ENCODE peak calls at places on chromosomes 1 and 21, in four cellular contexts. G is cardiac muscle cell, C is endothelial cell of umbilical vein, J is right cardiac atrium. K is an unnamed sample.

GRCh38 chr1:160403244-160403643 is 2.9 kb downstream of the VANGL2 start:
- DNase-seq in J (no peak), C (peak), G (no peak), K (no peak)

GRCh38 chr1:159172599-159173291 is 1.3 kb downstream of the CADM3 start:
- DNase-seq in J (peak), G (no peak), C (no peak), K (no peak)

GRCh38 chr1:30787856-30788495 is 30.4 kb upstream of the LAPTM5 start:
- DNase-seq in G (no peak), C (no peak), J (no peak), K (peak)

GRCh38 chr1:7278827-7279752 is 492.0 kb upstream of the VAMP3 start:
- DNase-seq in J (no peak), G (no peak), C (no peak), K (no peak)

GRCh38 chr1:39087109-39087834 is 61.1 kb downstream of the NDUFS5 start:
- DNase-seq in C (no peak), J (no peak), G (no peak), K (no peak)

GRCh38 chr1:193115629-193116227 is 6.1 kb upstream of the CDC73 start:
- DNase-seq in J (no peak), G (peak), C (peak), K (no peak)

GRCh38 chr1:179369751-179370341 is 4.1 kb downstream of the AXDND1 start:
- DNase-seq in J (no peak), G (peak), C (peak), K (no peak)

GRCh38 chr1:186212574-186213224 is 162.4 kb downstream of the TPR start:
- DNase-seq in G (peak), C (peak), J (no peak), K (no peak)

GRCh38 chr1:244826712-244827111 is 8.7 kb upstream of the COX20 start:
- DNase-seq in G (no peak), C (no peak), J (no peak), K (no peak)

GRCh38 chr21:44920694-44921604 is at the start of gene ITGB2:
- DNase-seq in C (no peak), J (peak), G (no peak), K (peak)

GRCh38 chr1:61184035-61184713 is 101.8 kb downstream of the NFIA start:
- DNase-seq in J (peak), C (peak), G (peak), K (peak)

GRCh38 chr1:182588460-182589396 is at the start of gene RNASEL:
- DNase-seq in C (peak), J (peak), G (peak), K (peak)

GRCh38 chr1:198449281-198449680 is 91.2 kb downstream of the ATP6V1G3 start:
- DNase-seq in G (no peak), C (no peak), J (no peak), K (no peak)

GRCh38 chr1:99348375-99349132 is 84.3 kb downstream of the PLPPR4 start:
- DNase-seq in G (no peak), C (no peak), J (no peak), K (no peak)

GRCh38 chr21:33396966-33397365 is 6.2 kb upstream of the IFNGR2 start:
- DNase-seq in J (peak), G (no peak), C (no peak), K (peak)

GRCh38 chr1:42282867-42283583 is 52.0 kb downstream of the FOXJ3 start:
- DNase-seq in J (no peak), G (no peak), C (peak), K (no peak)

GRCh38 chr1:176379626-176380339 is 83.2 kb upstream of the PAPPA2 start:
- DNase-seq in G (no peak), C (no peak), J (no peak), K (no peak)

GRCh38 chr21:45423201-45423955 is 18.4 kb downstream of the COL18A1 start:
- DNase-seq in C (no peak), G (no peak), J (peak), K (peak)

GRCh38 chr1:163664706-163665321 is 343.1 kb downstream of the NUF2 start:
- DNase-seq in G (no peak), J (no peak), C (no peak), K (no peak)

GRCh38 chr1:151568626-151569088 is 28.5 kb downstream of the TUFT1 start:
- DNase-seq in J (no peak), C (no peak), G (no peak), K (no peak)

GRCh38 chr1:18890704-18891103 is 11.7 kb downstream of the ALDH4A1 start:
- DNase-seq in J (no peak), G (no peak), C (no peak), K (no peak)

GRCh38 chr1:179303173-179303572 is 9.6 kb downstream of the SOAT1 start:
- DNase-seq in G (no peak), J (no peak), C (no peak), K (no peak)

GRCh38 chr1:166197597-166197996 is 30.8 kb upstream of the FAM78B start:
- DNase-seq in J (no peak), G (no peak), C (no peak), K (no peak)

GRCh38 chr1:247441621-247442020 is 16.3 kb downstream of the OR2B11 start:
- DNase-seq in J (no peak), C (no peak), G (no peak), K (no peak)

GRCh38 chr1:247433922-247434476 is 18.0 kb downstream of the NLRP3 start:
- DNase-seq in J (no peak), C (no peak), G (no peak), K (no peak)

GRCh38 chr1:247440001-247440620 is 17.8 kb downstream of the OR2B11 start:
- DNase-seq in C (no peak), G (no peak), J (no peak), K (no peak)

GRCh38 chr1:247435026-247435770 is 19.2 kb downstream of the NLRP3 start:
- DNase-seq in C (no peak), G (no peak), J (no peak), K (no peak)

DNA sequence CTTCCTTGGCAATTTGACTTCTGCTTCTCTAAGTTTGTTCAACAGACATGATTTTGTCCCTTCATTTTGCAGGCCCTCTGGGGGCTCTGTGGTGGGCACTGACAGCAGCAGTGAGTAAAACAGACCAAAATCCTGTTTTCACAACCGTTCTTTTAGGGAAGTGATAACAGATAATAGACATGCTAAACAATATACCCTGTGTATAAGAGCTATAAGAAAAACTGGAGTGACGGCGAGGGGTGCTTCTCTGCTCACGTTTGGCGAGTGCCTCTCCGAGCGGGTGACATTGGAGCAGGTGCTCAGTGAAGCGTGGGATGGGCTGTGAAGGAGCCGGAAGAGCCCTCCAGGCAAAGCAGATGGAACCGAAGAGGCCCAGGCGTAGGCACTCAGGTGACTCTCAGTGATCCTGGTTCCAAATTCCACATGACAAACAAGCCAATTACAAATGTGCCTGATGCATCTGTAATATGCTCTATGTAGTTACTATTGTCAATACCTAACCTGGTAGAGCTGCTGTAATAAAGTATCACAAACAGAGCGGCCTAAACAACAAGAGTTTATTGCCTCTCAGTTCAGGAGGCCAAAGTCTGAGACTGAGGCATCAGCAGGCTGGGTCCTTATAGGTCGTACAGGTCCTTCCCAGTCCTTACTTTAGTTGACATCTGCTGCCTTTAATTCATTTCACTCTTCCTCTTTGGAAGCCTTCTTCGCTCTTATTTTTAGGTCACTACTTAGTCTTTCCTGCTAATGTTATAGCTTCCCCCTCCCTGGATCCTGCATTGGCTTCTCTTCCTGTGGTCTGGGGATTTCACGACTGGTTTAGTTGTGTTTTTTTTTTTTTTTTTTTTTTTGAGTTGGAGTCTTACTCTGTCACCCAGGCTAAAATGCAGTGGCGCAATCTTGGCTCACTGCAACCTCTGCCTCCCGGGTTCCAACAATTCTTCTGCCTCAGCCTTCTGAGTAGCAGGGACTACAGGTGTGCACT is 20.1 kb downstream of the OR2B11 start:
- DNase-seq in G (no peak), J (no peak), C (no peak), K (no peak)
- H3K27ac ChIP-seq in G (no peak), J (no peak), C (no peak), K (no peak)

GRCh38 chr1:220929304-220929703 is 50.1 kb downstream of the HLX start:
- DNase-seq in J (no peak), C (no peak), G (no peak), K (no peak)
- H3K27ac ChIP-seq in J (no peak), C (no peak), G (no peak), K (no peak)

GRCh38 chr1:50605186-50605875 is 182.1 kb upstream of the DMRTA2 start:
- DNase-seq in J (no peak), C (peak), G (peak), K (no peak)

GRCh38 chr1:50599546-50599945 is 176.3 kb upstream of the DMRTA2 start:
- DNase-seq in G (no peak), C (no peak), J (no peak), K (no peak)

GRCh38 chr1:50604580-50604979 is 181.3 kb upstream of the DMRTA2 start:
- DNase-seq in C (no peak), J (no peak), G (no peak), K (no peak)

GRCh38 chr1:50609508-50609907 is 186.3 kb upstream of the DMRTA2 start:
- DNase-seq in J (no peak), C (no peak), G (no peak), K (no peak)

GRCh38 chr1:50603274-50604271 is 180.3 kb upstream of the DMRTA2 start:
- DNase-seq in G (peak), C (peak), J (no peak), K (no peak)
- H3K27ac ChIP-seq in G (no peak), C (peak), J (no peak), K (no peak)

GRCh38 chr1:32536764-32537163 is 2.5 kb upstream of the ZBTB8A start:
- DNase-seq in G (no peak), J (no peak), C (no peak), K (no peak)

GRCh38 chr1:32539584-32540571 is 651 bp downstream of the ZBTB8A start:
- DNase-seq in C (peak), J (peak), G (peak), K (no peak)

GRCh38 chr1:32541064-32541566 is 1.9 kb downstream of the ZBTB8A start:
- DNase-seq in C (no peak), J (no peak), G (no peak), K (no peak)

GRCh38 chr1:32540589-32540988 is 1.4 kb downstream of the ZBTB8A start:
- DNase-seq in C (no peak), J (no peak), G (peak), K (no peak)

DNA sequence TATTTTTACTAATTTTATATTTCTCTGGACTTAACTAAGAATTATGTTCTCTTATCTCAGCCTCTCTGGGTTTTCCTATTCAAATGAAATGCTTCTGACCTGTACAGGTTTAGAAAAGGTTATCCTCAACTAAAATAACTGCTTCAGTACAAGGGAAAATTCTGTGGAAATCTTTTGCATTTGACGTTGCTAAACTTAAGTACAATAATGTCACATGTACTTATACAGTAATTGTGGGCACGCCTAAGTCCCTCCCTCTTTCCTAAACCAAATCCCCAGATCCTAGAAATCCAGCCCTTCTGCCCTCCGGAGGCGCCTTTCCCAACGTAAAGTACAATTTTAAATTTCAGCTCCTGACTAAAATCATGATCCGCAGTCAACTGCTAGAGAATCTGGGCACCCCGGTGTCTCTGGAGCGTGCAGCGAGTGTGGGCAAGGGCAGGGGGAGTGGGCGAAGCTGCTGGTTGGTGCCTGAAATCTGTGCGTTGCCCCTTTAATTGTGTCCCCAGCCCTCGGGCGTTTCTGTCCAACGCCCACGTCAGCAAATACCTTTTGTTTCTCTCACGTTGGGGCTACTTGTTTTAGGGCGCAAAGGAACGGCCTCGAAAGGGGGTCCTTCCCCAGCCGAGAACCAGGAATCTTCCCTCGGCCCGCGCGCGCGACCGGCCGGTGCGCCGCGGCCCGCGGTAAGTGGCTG is at the start of gene ZBTB8A:
- DNase-seq in G (peak), C (peak), J (no peak), K (no peak)
- H3K27ac ChIP-seq in G (peak), C (peak), J (peak), K (peak)

K was measured in spleen.